ENCODE peak calls at places on chromosomes 2 and 18, in four cellular contexts. F, M, E and O are unnamed samples.

GRCh38 chr2:188645982-188646381 is 328.2 kb upstream of the COL3A1 start:
- DNase-seq in E (no peak), M (peak; percentile 58), F (no peak), O (no peak)

GRCh38 chr2:136863874-136864273 is 98.5 kb downstream of the THSD7B start:
- DNase-seq in M (no peak), F (no peak), E (no peak), O (no peak)

GRCh38 chr2:234980476-234981187 is 28.8 kb downstream of the SH3BP4 start:
- DNase-seq in F (no peak), E (no peak), M (peak; percentile 57), O (no peak)

GRCh38 chr2:1591978-1592907 is 152.1 kb downstream of the PXDN start:
- DNase-seq in E (peak; percentile 72), F (peak; percentile 13), M (peak; percentile 92), O (peak; percentile 62)

GRCh38 chr2:157890960-157891629 is 15.0 kb upstream of the ACVR1 start:
- DNase-seq in F (no peak), E (no peak), M (no peak), O (no peak)

GRCh38 chr2:61585383-61585782 is 47.2 kb upstream of the XPO1 start:
- DNase-seq in E (no peak), M (no peak), F (no peak), O (no peak)

GRCh38 chr18:26617151-26617554 is 68.8 kb upstream of the KCTD1 start:
- DNase-seq in E (no peak), M (peak; percentile 99), F (no peak), O (peak; percentile 80)

GRCh38 chr2:37689751-37690150 is 18.3 kb upstream of the CDC42EP3 start:
- DNase-seq in F (no peak), E (no peak), M (no peak), O (peak; percentile 71)

GRCh38 chr2:120685403-120686297 is 50.0 kb upstream of the GLI2 start:
- DNase-seq in E (no peak), F (no peak), M (no peak), O (no peak)

GRCh38 chr2:190170673-190171072 is 108.1 kb upstream of the MSTN start:
- DNase-seq in E (no peak), F (no peak), M (no peak), O (no peak)

GRCh38 chr2:60302377-60303126 is 250.9 kb downstream of the BCL11A start:
- DNase-seq in M (no peak), E (no peak), F (peak; percentile 49), O (no peak)

GRCh38 chr2:19673213-19673791 is 228.5 kb downstream of the TTC32 start:
- DNase-seq in F (no peak), E (no peak), M (peak; percentile 52), O (no peak)

GRCh38 chr2:101793277-101793969 is 95.9 kb downstream of the MAP4K4 start:
- DNase-seq in F (no peak), E (no peak), M (no peak), O (no peak)

GRCh38 chr2:195037072-195037471 is 620.0 kb upstream of the SLC39A10 start:
- DNase-seq in M (no peak), F (no peak), E (no peak), O (no peak)

GRCh38 chr2:39517102-39517436 is 80.0 kb upstream of the MAP4K3 start:
- DNase-seq in F (no peak), M (no peak), E (no peak), O (no peak)

GRCh38 chr2:39515273-39515896 is 78.3 kb upstream of the MAP4K3 start:
- DNase-seq in E (no peak), M (no peak), F (no peak), O (no peak)

GRCh38 chr2:39515897-39516346 is 78.8 kb upstream of the MAP4K3 start:
- DNase-seq in F (no peak), M (no peak), E (no peak), O (no peak)

GRCh38 chr2:39517622-39518021 is 80.5 kb upstream of the MAP4K3 start:
- DNase-seq in M (no peak), F (no peak), E (no peak), O (no peak)

DNA sequence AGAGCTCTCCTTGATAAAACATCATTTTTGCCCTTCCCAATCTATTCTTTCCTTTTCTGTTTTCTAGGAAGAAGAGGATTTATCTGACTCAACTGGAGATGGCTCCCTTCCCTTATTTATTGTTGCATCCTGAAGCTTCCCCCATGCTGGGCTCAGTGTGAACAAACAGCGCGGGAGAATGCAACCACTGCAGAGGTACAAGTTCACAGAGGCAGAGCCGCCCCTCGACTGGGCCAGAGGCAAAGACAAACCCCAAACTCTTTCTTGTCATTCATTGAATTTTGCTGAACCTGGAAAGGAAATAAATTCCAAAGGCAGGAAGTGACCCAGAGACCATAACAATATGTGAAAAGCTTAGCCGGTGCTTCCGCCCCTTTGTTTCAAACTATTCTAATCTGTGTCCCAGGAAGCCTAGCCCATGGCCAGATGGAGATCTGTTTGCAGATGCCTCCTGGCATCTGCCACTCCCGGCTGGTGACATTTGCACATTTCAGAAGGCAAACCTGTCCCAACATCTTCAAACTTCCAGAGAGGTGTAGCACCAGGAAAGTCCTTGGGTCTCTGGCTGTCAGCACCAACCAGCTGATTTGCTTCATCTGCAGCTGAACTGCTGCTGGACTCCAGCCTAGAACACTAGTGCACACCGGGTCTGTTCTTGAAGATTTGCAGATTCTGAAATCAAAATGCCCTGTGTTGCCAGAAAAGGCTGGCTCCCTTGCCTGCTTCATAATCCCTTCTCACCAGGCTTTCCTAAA is 79.4 kb upstream of the MAP4K3 start:
- DNase-seq in F (no peak), E (peak; percentile 30), M (peak; percentile 84), O (peak; percentile 79)
- TF ChIP-seq CTCF in F (no peak), E (no peak), M (peak; percentile 35), O (no peak)

DNA sequence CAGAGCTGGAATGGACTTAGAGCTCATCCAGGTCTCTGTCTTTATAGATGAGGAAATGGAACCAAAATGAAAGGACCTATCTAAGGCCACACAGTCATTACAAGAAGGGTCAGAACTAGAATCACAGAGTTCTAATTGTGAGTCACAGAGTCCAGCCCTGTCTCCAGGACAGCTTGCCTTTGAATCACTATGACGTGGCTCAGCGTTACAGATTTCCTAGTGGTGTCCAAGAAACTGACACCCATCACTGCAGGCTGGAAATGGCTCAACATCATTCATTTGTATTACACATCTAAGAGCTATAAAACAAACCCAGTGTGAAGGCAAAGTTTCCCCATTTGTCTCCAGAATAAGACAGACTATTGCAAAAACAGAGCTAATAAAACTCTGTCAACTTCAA is 164.3 kb upstream of the SIX2 start:
- DNase-seq in F (no peak), M (peak; percentile 90), E (peak; percentile 32), O (peak; percentile 72)
- TF ChIP-seq CTCF in F (no peak), M (peak; percentile 18), E (no peak), O (no peak)

DNA sequence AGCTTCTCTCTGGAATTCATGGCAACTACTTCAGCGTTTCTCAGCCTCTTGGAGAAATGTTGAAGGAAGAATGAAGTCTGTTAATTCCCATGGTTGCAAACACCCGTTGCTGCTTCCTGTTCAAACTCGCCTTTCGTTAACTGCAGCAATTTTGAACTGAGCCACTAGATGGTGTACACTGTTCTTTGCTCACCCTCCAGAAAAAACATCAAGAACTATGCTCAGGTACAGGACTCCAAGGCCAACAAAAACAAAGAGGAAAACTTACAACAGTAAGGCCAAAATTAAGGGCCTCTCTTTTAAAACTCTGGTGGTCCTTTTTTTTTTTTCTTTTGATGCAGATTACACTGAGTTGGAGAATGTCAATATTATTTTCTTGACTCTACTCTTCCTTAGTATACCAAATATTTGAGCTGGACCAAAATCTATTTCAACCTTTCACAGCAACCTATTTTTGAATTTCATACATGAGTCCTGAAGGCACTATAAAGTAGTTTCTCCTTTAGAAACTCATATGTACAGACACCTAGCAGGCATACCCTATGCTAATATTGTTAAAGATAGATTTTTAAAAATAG is 58.2 kb downstream of the KLHL14 start:
- DNase-seq in E (no peak), F (peak; percentile 75), M (peak; percentile 86), O (peak; percentile 39)
- TF ChIP-seq CTCF in E (peak; percentile 55), F (peak; percentile 85), M (peak; percentile 87), O (peak; percentile 92)

DNA sequence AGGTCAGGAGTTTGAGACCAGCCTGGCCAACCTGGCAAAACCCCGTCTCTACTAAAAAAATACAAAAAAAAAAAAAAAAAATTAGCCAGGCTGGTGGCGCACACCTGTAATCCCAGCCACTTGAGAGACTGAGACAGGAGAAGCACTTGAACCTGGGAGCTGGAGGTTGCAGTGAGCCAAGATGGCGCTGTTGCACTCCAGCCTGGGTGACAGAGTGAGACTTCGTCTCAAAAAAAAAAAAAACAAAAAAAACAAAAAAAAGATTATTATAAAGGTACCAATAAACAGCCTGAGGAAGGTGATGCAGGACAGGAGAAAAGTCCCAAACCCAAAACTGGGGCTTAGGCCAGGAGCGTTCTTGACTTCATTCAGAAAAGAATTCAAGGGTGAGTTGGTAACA is 1596.4 kb upstream of the CELF4 start:
- DNase-seq in M (no peak), F (no peak), E (no peak), O (no peak)
- TF ChIP-seq CTCF in M (peak; percentile 1), F (no peak), E (no peak), O (no peak)

GRCh38 chr2:83874066-83874465 is 585.0 kb downstream of the SUCLG1 start:
- DNase-seq in F (no peak), M (no peak), E (no peak), O (no peak)

GRCh38 chr2:83874712-83875430 is 584.2 kb downstream of the SUCLG1 start:
- DNase-seq in M (no peak), F (no peak), E (no peak), O (no peak)

GRCh38 chr2:83879127-83879526 is 580.0 kb downstream of the SUCLG1 start:
- DNase-seq in F (no peak), E (no peak), M (no peak), O (no peak)
- TF ChIP-seq CTCF in F (no peak), E (no peak), M (no peak), O (no peak)

GRCh38 chr2:148201075-148202004 is 180.4 kb downstream of the MBD5 start:
- DNase-seq in E (peak; percentile 16), F (peak; percentile 40), M (peak; percentile 68), O (no peak)
- TF ChIP-seq CTCF in E (peak; percentile 15), F (peak; percentile 66), M (peak; percentile 65), O (peak; percentile 24)